ENCODE peak calls at places on chromosomes 5 and 9, in ten cellular contexts. N, D, Z, T, J, K, E, B, M and Y are unnamed samples. For H3K9me3, the result is how much of the 10 kb centered on the place peaks cover.

GRCh38 chr5:72452515-72453259 is 54.5 kb downstream of the ZNF366 start:
- DNase-seq in N (peak), D (peak), Z (peak), T (peak), J (peak), K (peak), E (peak), B (peak), M (no peak), Y (peak)

GRCh38 chr5:140145818-140146522 is 20.2 kb downstream of the IGIP start:
- DNase-seq in N (peak), D (peak), Z (peak), T (peak), J (peak), K (peak), E (peak), B (peak), M (peak), Y (peak)

GRCh38 chr5:72746736-72747135 is 69.7 kb upstream of the TNPO1 start:
- DNase-seq in N (peak), D (no peak), Z (no peak), T (peak), J (no peak), K (no peak), E (no peak), B (peak), M (no peak), Y (no peak)

GRCh38 chr5:54867310-54867944 is 118.0 kb downstream of the ESM1 start:
- DNase-seq in N (peak), D (no peak), Z (no peak), T (peak), J (no peak), K (no peak), E (peak), B (peak), M (peak), Y (no peak)

GRCh38 chr9:69637801-69638200 is 34.4 kb downstream of the APBA1 start:
- DNase-seq in N (peak), D (no peak), Z (no peak), T (peak), J (no peak), K (no peak), E (peak), B (peak), M (no peak), Y (no peak)

GRCh38 chr5:117800261-117800660 is 1188.1 kb downstream of the DTWD2 start:
- DNase-seq in N (peak), D (no peak), Z (no peak), T (peak), J (no peak), K (no peak), E (no peak), B (peak), M (no peak), Y (no peak)

GRCh38 chr9:131734165-131734610 is 5.7 kb downstream of the RAPGEF1 start:
- DNase-seq in N (peak), D (no peak), Z (peak), T (no peak), J (peak), K (no peak), E (peak), B (no peak), M (no peak), Y (no peak)

GRCh38 chr5:179731791-179732411 is 721 bp upstream of the MAML1 start:
- DNase-seq in N (peak), D (peak), Z (peak), T (peak), J (peak), K (peak), E (peak), B (peak), M (no peak), Y (peak)

GRCh38 chr5:177432143-177432904 is 5.8 kb downstream of the GRK6 start:
- DNase-seq in N (no peak), D (no peak), Z (peak), T (no peak), J (no peak), K (no peak), E (no peak), B (no peak), M (no peak), Y (no peak)

GRCh38 chr9:89352451-89352850 is 34.2 kb downstream of the SECISBP2 start:
- DNase-seq in N (no peak), D (no peak), Z (no peak), T (no peak), J (no peak), K (no peak), E (no peak), B (no peak), M (no peak), Y (no peak)

GRCh38 chr5:135551593-135552447 is 16.1 kb upstream of the NEUROG1 start:
- DNase-seq in N (peak), D (peak), Z (peak), T (peak), J (peak), K (peak), E (peak), B (peak), M (peak), Y (peak)

GRCh38 chr9:5364294-5364990 is 24.8 kb upstream of the RLN1 start:
- DNase-seq in N (peak), D (no peak), Z (no peak), T (peak), J (no peak), K (no peak), E (peak), B (peak), M (no peak), Y (no peak)

GRCh38 chr5:103114440-103114839 is 5.5 kb downstream of the GIN1 start:
- DNase-seq in N (no peak), D (no peak), Z (no peak), T (no peak), J (no peak), K (no peak), E (no peak), B (no peak), M (no peak), Y (no peak)

GRCh38 chr9:77514886-77515711 is 133.0 kb downstream of the GNA14 start:
- DNase-seq in N (peak), D (no peak), Z (peak), T (peak), J (no peak), K (no peak), E (peak), B (no peak), M (no peak), Y (no peak)

GRCh38 chr5:170745481-170746061 is 38.0 kb upstream of the GABRP start:
- DNase-seq in N (no peak), D (no peak), Z (no peak), T (no peak), J (peak), K (no peak), E (peak), B (peak), M (peak), Y (no peak)

GRCh38 chr5:146060221-146060585 is 45.2 kb downstream of the PLAC8L1 start:
- DNase-seq in N (no peak), D (no peak), Z (no peak), T (no peak), J (no peak), K (no peak), E (no peak), B (no peak), M (no peak), Y (no peak)

GRCh38 chr5:157464518-157465171 is 4.6 kb downstream of the NIPAL4 start:
- DNase-seq in N (peak), D (peak), Z (peak), T (peak), J (peak), K (peak), E (peak), B (peak), M (no peak), Y (peak)

GRCh38 chr5:65255294-65255693 is 226.4 kb downstream of the ADAMTS6 start:
- DNase-seq in N (peak), D (no peak), Z (no peak), T (peak), J (no peak), K (no peak), E (no peak), B (no peak), M (no peak), Y (no peak)

GRCh38 chr9:134059661-134060395 is 8.0 kb downstream of the BRD3 start:
- DNase-seq in N (no peak), D (no peak), Z (peak), T (no peak), J (no peak), K (no peak), E (no peak), B (no peak), M (peak), Y (peak)

GRCh38 chr9:73714294-73714693 is 562.6 kb downstream of the ANXA1 start:
- DNase-seq in N (no peak), D (no peak), Z (no peak), T (no peak), J (no peak), K (no peak), E (peak), B (no peak), M (no peak), Y (no peak)

GRCh38 chr9:5621327-5621726 is 7.6 kb upstream of the RIC1 start:
- DNase-seq in N (peak), D (no peak), Z (no peak), T (peak), J (no peak), K (no peak), E (peak), B (peak), M (no peak), Y (no peak)

GRCh38 chr5:88683506-88684135 is 199.4 kb downstream of the MEF2C start:
- DNase-seq in N (no peak), D (no peak), Z (peak), T (no peak), J (no peak), K (no peak), E (peak), B (no peak), M (peak), Y (no peak)

GRCh38 chr9:133968428-133968827 is 23.7 kb downstream of the VAV2 start:
- DNase-seq in N (no peak), D (no peak), Z (peak), T (no peak), J (no peak), K (no peak), E (no peak), B (no peak), M (no peak), Y (no peak)

GRCh38 chr9:131714161-131714646 is 25.7 kb downstream of the RAPGEF1 start:
- DNase-seq in N (peak), D (peak), Z (peak), T (peak), J (peak), K (peak), E (peak), B (peak), M (no peak), Y (peak)

GRCh38 chr5:166369817-166370216 is 1921.6 kb upstream of the WWC1 start:
- DNase-seq in N (no peak), D (no peak), Z (no peak), T (no peak), J (no peak), K (no peak), E (no peak), B (no peak), M (peak), Y (no peak)

GRCh38 chr9:88641471-88642240 is 106.7 kb downstream of the NXNL2 start:
- DNase-seq in N (no peak), D (no peak), Z (no peak), T (no peak), J (no peak), K (no peak), E (peak), B (peak), M (no peak), Y (no peak)

DNA sequence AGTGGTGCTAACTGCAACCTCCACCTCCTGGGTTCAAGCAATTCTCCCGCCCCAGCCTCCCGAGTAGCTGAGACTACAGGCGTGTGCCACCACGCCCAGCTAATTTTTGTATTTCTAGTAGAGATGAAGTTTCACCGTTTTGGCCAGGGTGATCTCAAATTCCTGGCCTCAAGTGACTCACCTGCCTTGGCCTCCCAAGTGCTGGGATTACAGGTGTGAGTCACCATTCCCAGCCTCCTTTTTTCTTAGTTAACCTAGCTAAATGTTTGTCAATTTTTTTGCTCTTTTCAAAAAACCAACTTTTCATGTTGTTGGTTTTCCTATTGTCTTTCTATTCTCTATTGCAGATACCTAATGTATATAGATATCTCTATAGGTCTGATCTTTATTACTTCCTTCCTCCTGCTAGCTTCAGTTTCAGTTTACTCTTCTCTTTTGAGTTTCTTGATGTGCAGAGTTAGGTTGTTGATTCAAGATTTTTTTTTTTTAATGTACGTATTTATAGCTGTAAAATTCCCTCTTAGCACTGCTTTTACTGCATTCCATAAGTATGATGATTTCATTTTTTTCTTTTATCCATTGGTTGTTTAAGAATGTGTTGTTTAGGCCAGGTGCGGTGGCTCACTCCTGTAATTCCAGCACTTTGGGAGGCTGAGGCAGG is 32.9 kb downstream of the FGD3 start:
- DNase-seq in N (no peak), D (no peak), Z (no peak), T (no peak), J (peak), K (no peak), E (no peak), B (no peak), M (no peak), Y (no peak)
- H3K9me3 ChIP-seq in N (under half), D (under half), Z (under half), T (under half), J (half or more), K (under half), E (under half), B (under half), M (under half), Y (under half)

GRCh38 chr9:118554987-118555386 is 814.2 kb downstream of the BRINP1 start:
- DNase-seq in N (no peak), D (no peak), Z (no peak), T (no peak), J (no peak), K (no peak), E (no peak), B (no peak), M (no peak), Y (no peak)
- H3K9me3 ChIP-seq in N (under half), D (under half), Z (under half), T (under half), J (under half), K (under half), E (under half), B (under half), M (under half), Y (under half)

GRCh38 chr9:124839612-124840299 is 13.5 kb upstream of the WDR38 start:
- DNase-seq in N (peak), D (no peak), Z (no peak), T (peak), J (no peak), K (no peak), E (peak), B (peak), M (peak), Y (no peak)

GRCh38 chr9:124843635-124844034 is 9.6 kb upstream of the WDR38 start:
- DNase-seq in N (no peak), D (no peak), Z (no peak), T (no peak), J (no peak), K (no peak), E (no peak), B (no peak), M (no peak), Y (no peak)

GRCh38 chr9:124841422-124841821 is 11.8 kb upstream of the WDR38 start:
- DNase-seq in N (no peak), D (no peak), Z (no peak), T (no peak), J (no peak), K (no peak), E (no peak), B (no peak), M (no peak), Y (no peak)

GRCh38 chr9:124844291-124844690 is 9.0 kb upstream of the WDR38 start:
- DNase-seq in N (no peak), D (no peak), Z (no peak), T (no peak), J (no peak), K (no peak), E (no peak), B (no peak), M (no peak), Y (no peak)

GRCh38 chr9:124840300-124840833 is 12.9 kb upstream of the WDR38 start:
- DNase-seq in N (no peak), D (no peak), Z (no peak), T (no peak), J (no peak), K (no peak), E (peak), B (no peak), M (no peak), Y (no peak)
- H3K9me3 ChIP-seq in N (under half), D (under half), Z (under half), T (under half), J (under half), K (under half), E (under half), B (under half), M (under half), Y (under half)

DNA sequence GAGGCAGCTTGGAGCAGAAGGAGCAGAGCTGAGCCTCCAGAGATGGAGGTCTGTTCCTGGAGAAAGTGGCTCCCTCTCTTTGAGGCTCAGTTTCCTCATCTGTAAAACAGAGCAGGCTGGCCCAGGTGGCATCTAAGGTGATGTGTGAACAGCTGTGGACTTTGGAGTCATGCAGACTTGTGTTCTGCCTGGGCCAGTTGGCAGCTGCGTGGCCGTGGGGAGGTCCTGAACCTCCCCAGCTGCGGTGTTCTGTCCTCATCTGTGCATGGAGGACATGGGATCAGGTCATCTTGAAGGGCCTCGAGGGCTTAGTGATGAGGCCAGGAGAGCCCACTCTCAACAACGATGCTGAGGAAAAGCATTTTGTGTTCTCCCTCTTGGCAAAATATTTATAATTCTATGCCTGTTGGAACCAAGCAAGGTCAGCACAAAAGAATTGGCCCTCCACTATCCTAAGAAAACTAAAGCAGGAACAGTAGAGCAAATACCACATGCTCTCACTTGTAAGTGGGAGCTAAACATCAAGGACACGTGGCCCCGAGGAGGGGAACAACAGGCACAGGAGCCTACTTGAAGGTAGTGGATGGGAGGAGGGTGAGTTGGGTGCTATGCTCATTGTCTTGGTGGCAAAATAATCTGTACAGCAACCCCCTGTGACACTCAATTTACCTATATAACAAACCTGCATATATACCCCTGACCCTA is 63.2 kb upstream of the COL15A1 start:
- DNase-seq in N (no peak), D (no peak), Z (no peak), T (no peak), J (no peak), K (no peak), E (no peak), B (no peak), M (no peak), Y (no peak)
- H3K9me3 ChIP-seq in N (under half), D (under half), Z (under half), T (under half), J (under half), K (under half), E (under half), B (under half), M (under half), Y (under half)

GRCh38 chr5:124734574-124735168 is 11.8 kb downstream of the ZNF608 start:
- DNase-seq in N (no peak), D (no peak), Z (no peak), T (no peak), J (no peak), K (no peak), E (no peak), B (no peak), M (no peak), Y (no peak)

GRCh38 chr5:124736814-124737186 is 9.6 kb downstream of the ZNF608 start:
- DNase-seq in N (no peak), D (no peak), Z (no peak), T (peak), J (no peak), K (no peak), E (no peak), B (no peak), M (no peak), Y (no peak)

GRCh38 chr5:124732891-124733670 is 13.4 kb downstream of the ZNF608 start:
- DNase-seq in N (no peak), D (no peak), Z (no peak), T (no peak), J (no peak), K (no peak), E (no peak), B (no peak), M (peak), Y (no peak)

GRCh38 chr5:124736111-124736813 is 10.2 kb downstream of the ZNF608 start:
- DNase-seq in N (peak), D (no peak), Z (no peak), T (peak), J (no peak), K (peak), E (peak), B (peak), M (no peak), Y (no peak)

DNA sequence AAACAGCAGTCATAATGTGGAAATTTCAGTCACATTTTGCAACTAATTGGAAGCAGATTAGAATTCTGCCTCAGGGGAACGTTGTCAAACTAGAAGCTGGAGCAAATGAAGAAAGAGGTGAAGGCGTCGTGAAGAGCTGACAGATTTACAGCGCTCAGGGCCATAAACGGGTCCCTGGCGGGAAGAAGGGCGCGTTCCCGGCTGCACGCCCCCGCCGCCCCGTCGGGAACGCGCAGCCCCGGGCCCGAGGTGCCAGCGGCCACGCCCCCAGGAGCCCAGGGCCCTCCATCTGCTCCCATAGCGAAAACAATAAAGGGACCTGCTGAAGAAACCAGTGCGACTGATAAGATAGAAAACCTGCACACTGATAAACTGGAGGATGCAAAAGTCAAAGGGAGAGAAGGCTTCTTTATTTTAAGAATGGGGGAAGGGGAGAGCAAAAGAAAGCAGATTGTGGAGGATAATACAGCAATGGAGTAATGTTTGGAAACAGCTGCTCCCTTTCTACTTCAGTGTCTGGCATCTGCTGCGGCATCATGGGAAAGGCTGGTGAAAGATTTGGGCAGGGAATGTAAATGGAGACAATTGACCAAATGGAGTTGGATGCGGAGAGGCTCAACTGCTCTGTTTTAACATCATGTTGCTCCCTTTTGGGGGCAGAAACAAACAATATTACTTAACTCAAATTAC is 11.1 kb downstream of the ZNF608 start:
- DNase-seq in N (peak), D (peak), Z (no peak), T (peak), J (no peak), K (no peak), E (peak), B (no peak), M (peak), Y (no peak)
- H3K9me3 ChIP-seq in N (under half), D (under half), Z (under half), T (under half), J (under half), K (under half), E (under half), B (under half), M (under half), Y (under half)

GRCh38 chr5:141241496-141241895 is 3.7 kb upstream of the PCDHB15 start:
- DNase-seq in N (no peak), D (no peak), Z (no peak), T (no peak), J (no peak), K (no peak), E (no peak), B (no peak), M (no peak), Y (no peak)
- H3K9me3 ChIP-seq in N (under half), D (under half), Z (under half), T (under half), J (under half), K (under half), E (under half), B (under half), M (under half), Y (half or more)